ENCODE peak calls at places on chromosomes 2 and 18, in five cellular contexts. E, C, Z, O and M are unnamed samples.

GRCh38 chr2:212960336-212960735 is 191.1 kb downstream of the IKZF2 start:
- DNase-seq in E (no peak), C (no peak), Z (no peak), O (no peak), M (no peak)

GRCh38 chr2:147939313-147939712 is 81.2 kb downstream of the ORC4 start:
- DNase-seq in E (no peak), C (no peak), Z (no peak), O (no peak), M (no peak)

GRCh38 chr2:206723288-206723687 is 5.1 kb upstream of the DYTN start:
- DNase-seq in E (no peak), C (no peak), Z (no peak), O (no peak), M (no peak)

GRCh38 chr18:48939368-48940097 is 11.2 kb downstream of the SMAD7 start:
- DNase-seq in E (peak), C (no peak), Z (no peak), O (no peak), M (no peak)

GRCh38 chr2:64453710-64454315 is at the start of gene LGALSL:
- DNase-seq in E (peak), C (peak), Z (no peak), O (peak), M (peak)

GRCh38 chr2:237361194-237361986 is 52.6 kb downstream of the COL6A3 start:
- DNase-seq in E (no peak), C (no peak), Z (peak), O (no peak), M (no peak)

GRCh38 chr2:22270341-22270740 is 1114.6 kb upstream of the KLHL29 start:
- DNase-seq in E (no peak), C (no peak), Z (no peak), O (no peak), M (no peak)

GRCh38 chr2:37984589-37984988 is 59.5 kb downstream of the RMDN2 start:
- DNase-seq in E (no peak), C (no peak), Z (no peak), O (no peak), M (no peak)

GRCh38 chr2:21025690-21026478 is 18.0 kb downstream of the APOB start:
- DNase-seq in E (no peak), C (no peak), Z (no peak), O (no peak), M (no peak)

GRCh38 chr2:160125828-160126227 is 63.4 kb upstream of the PLA2R1 start:
- DNase-seq in E (no peak), C (no peak), Z (no peak), O (no peak), M (no peak)

GRCh38 chr2:54859997-54860701 is 136.7 kb downstream of the EML6 start:
- DNase-seq in E (no peak), C (no peak), Z (peak), O (no peak), M (no peak)

GRCh38 chr2:216344958-216345315 is 27.3 kb downstream of the MARCHF4 start:
- DNase-seq in E (no peak), C (no peak), Z (no peak), O (no peak), M (no peak)

GRCh38 chr2:98946875-98947274 is 10.8 kb upstream of the CRACDL start:
- DNase-seq in E (no peak), C (no peak), Z (no peak), O (no peak), M (no peak)

GRCh38 chr2:121877366-121877765 is 121.9 kb downstream of the TSN start:
- DNase-seq in E (no peak), C (no peak), Z (no peak), O (no peak), M (no peak)

GRCh38 chr2:229141626-229142025 is 129.5 kb downstream of the PID1 start:
- DNase-seq in E (no peak), C (no peak), Z (no peak), O (no peak), M (no peak)

GRCh38 chr18:48711651-48712486 is 173.0 kb downstream of the CTIF start:
- DNase-seq in E (no peak), C (peak), Z (no peak), O (peak), M (no peak)

GRCh38 chr2:173522356-173522755 is 167.7 kb downstream of the CDCA7 start:
- DNase-seq in E (no peak), C (no peak), Z (no peak), O (no peak), M (no peak)

GRCh38 chr2:102770506-102770905 is 8.7 kb downstream of the TMEM182 start:
- DNase-seq in E (no peak), C (no peak), Z (peak), O (no peak), M (no peak)

GRCh38 chr2:200177971-200178911 is 128.3 kb upstream of the SPATS2L start:
- DNase-seq in E (no peak), C (no peak), Z (no peak), O (no peak), M (no peak)

GRCh38 chr2:222959358-222959757 is 92.6 kb upstream of the KCNE4 start:
- DNase-seq in E (no peak), C (no peak), Z (peak), O (no peak), M (no peak)

GRCh38 chr2:122237506-122237905 is 482.1 kb downstream of the TSN start:
- DNase-seq in E (no peak), C (no peak), Z (no peak), O (no peak), M (no peak)

GRCh38 chr2:137005173-137005572 is 239.8 kb downstream of the THSD7B start:
- DNase-seq in E (no peak), C (no peak), Z (no peak), O (no peak), M (no peak)